ENCODE peak calls at places on chromosome 16, in four cellular contexts. One of them, this sample, is unnamed.

GRCh38 chr16:10180771-10181163 is 1.5 kb downstream of the GRIN2A start:
- DNase-seq in fibroblast of lung: peak
- DNase-seq in progenitor cell of endocrine pancreas: peak
- DNase-seq in A549: peak
- DNase-seq in this sample: no peak

GRCh38 chr16:84182680-84183571 is 3.9 kb downstream of the TAF1C start:
- DNase-seq in A549: no peak
- DNase-seq in progenitor cell of endocrine pancreas: no peak
- DNase-seq in fibroblast of lung: no peak
- DNase-seq in this sample: no peak

GRCh38 chr16:3180445-3180878 is 7.5 kb upstream of the OR1F1 start:
- DNase-seq in A549: no peak
- DNase-seq in progenitor cell of endocrine pancreas: no peak
- DNase-seq in fibroblast of lung: no peak
- DNase-seq in this sample: no peak

GRCh38 chr16:53080345-53081031 is 25.7 kb downstream of the CHD9 start:
- DNase-seq in A549: peak
- DNase-seq in progenitor cell of endocrine pancreas: no peak
- DNase-seq in fibroblast of lung: peak
- DNase-seq in this sample: peak

GRCh38 chr16:85894266-85894665 is 4.7 kb upstream of the IRF8 start:
- DNase-seq in progenitor cell of endocrine pancreas: no peak
- DNase-seq in A549: no peak
- DNase-seq in fibroblast of lung: no peak
- DNase-seq in this sample: no peak

GRCh38 chr16:67516296-67517177 is 12.1 kb upstream of the RIPOR1 start:
- DNase-seq in A549: peak
- DNase-seq in fibroblast of lung: peak
- DNase-seq in progenitor cell of endocrine pancreas: no peak
- DNase-seq in this sample: no peak

GRCh38 chr16:71867934-71868333 is 16.0 kb downstream of the ZNF821 start:
- DNase-seq in progenitor cell of endocrine pancreas: no peak
- DNase-seq in A549: no peak
- DNase-seq in fibroblast of lung: no peak
- DNase-seq in this sample: no peak

GRCh38 chr16:27811881-27812280 is 251.6 kb downstream of the GSG1L start:
- DNase-seq in fibroblast of lung: no peak
- DNase-seq in A549: no peak
- DNase-seq in progenitor cell of endocrine pancreas: no peak
- DNase-seq in this sample: no peak

GRCh38 chr16:6888536-6888935 is 444.1 kb upstream of the RBFOX1 start:
- DNase-seq in progenitor cell of endocrine pancreas: no peak
- DNase-seq in A549: no peak
- DNase-seq in fibroblast of lung: no peak
- DNase-seq in this sample: no peak

GRCh38 chr16:23101012-23101550 is 48.2 kb downstream of the USP31 start:
- DNase-seq in progenitor cell of endocrine pancreas: no peak
- DNase-seq in A549: no peak
- DNase-seq in fibroblast of lung: no peak
- DNase-seq in this sample: no peak
- TF ChIP-seq CTCF in progenitor cell of endocrine pancreas: no peak
- TF ChIP-seq CTCF in A549: no peak
- TF ChIP-seq CTCF in fibroblast of lung: no peak
- TF ChIP-seq CTCF in this sample: no peak

DNA sequence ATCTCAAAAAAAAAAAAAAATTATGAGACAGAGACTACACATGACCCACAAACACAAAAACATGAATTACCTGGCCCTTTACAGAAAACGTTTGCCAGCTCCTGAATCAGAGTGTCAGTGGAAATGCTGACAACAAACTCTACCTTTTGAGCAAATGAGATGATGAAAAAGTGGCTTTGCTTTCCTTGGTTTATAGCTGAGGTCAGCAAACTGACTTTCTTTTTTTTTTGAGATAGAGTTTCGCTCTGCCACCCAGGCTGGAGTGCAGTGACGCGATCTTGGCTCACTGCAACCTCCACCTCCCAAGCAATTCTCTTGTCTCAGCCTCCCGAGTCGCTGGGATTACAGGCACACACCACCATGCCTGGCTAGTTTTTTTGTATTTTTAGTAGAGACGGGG is 46.3 kb downstream of the ZCCHC14 start:
- DNase-seq in progenitor cell of endocrine pancreas: no peak
- DNase-seq in A549: no peak
- DNase-seq in fibroblast of lung: no peak
- DNase-seq in this sample: no peak
- TF ChIP-seq CTCF in progenitor cell of endocrine pancreas: no peak
- TF ChIP-seq CTCF in A549: no peak
- TF ChIP-seq CTCF in fibroblast of lung: no peak
- TF ChIP-seq CTCF in this sample: no peak

GRCh38 chr16:4787068-4787467 is 1.1 kb downstream of the SEPTIN12 start:
- DNase-seq in A549: no peak
- DNase-seq in progenitor cell of endocrine pancreas: no peak
- DNase-seq in fibroblast of lung: no peak
- DNase-seq in this sample: no peak

GRCh38 chr16:4787627-4788482 is at the start of gene SEPTIN12:
- DNase-seq in A549: no peak
- DNase-seq in progenitor cell of endocrine pancreas: no peak
- DNase-seq in fibroblast of lung: no peak
- DNase-seq in this sample: no peak

GRCh38 chr16:4788910-4789309 is 765 bp upstream of the SEPTIN12 start:
- DNase-seq in progenitor cell of endocrine pancreas: no peak
- DNase-seq in A549: no peak
- DNase-seq in fibroblast of lung: no peak
- DNase-seq in this sample: no peak

GRCh38 chr16:4790261-4790660 is 2.1 kb upstream of the SEPTIN12 start:
- DNase-seq in fibroblast of lung: no peak
- DNase-seq in progenitor cell of endocrine pancreas: no peak
- DNase-seq in A549: no peak
- DNase-seq in this sample: no peak

GRCh38 chr16:4788489-4788889 is 344 bp upstream of the SEPTIN12 start:
- DNase-seq in progenitor cell of endocrine pancreas: no peak
- DNase-seq in A549: no peak
- DNase-seq in fibroblast of lung: no peak
- DNase-seq in this sample: no peak
- TF ChIP-seq CTCF in progenitor cell of endocrine pancreas: no peak
- TF ChIP-seq CTCF in A549: no peak
- TF ChIP-seq CTCF in fibroblast of lung: no peak
- TF ChIP-seq CTCF in this sample: no peak

DNA sequence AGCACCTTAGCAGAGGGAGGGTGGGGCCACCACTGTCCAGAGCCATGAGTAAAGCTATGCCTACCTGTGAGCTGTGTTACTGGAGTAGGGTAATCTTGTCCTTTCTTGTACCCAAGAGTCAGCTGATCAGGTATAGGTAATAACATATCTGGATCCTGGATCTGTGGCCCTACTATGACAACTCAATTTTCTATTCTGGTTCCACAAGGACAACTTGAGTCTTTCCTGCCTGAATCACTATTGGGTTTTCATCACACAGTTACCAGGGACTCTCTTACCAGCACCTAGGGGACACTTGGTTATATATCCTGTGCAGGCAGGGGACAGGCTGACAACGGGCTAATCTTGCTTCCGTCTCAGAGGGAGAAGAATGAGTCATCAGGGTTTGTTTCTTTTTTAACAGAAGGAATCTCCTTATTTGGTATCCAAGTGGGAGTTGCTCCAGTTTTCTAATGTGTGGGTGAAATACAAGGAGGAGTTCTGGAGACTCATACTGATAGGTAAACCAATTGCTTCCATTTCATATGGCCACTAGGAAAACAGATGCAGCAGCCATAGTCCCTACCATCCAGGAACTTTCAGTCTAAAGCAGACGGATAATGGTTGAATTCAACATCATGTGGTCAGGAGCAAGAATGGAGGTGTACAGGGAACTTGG is 6.8 kb downstream of the ZNF267 start:
- DNase-seq in A549: no peak
- DNase-seq in fibroblast of lung: peak
- DNase-seq in progenitor cell of endocrine pancreas: no peak
- DNase-seq in this sample: no peak
- TF ChIP-seq CTCF in A549: no peak
- TF ChIP-seq CTCF in fibroblast of lung: no peak
- TF ChIP-seq CTCF in progenitor cell of endocrine pancreas: no peak
- TF ChIP-seq CTCF in this sample: no peak

GRCh38 chr16:8795096-8795495 is 2.3 kb downstream of the TMEM186 start:
- DNase-seq in progenitor cell of endocrine pancreas: no peak
- DNase-seq in A549: peak
- DNase-seq in fibroblast of lung: no peak
- DNase-seq in this sample: no peak
- TF ChIP-seq CTCF in progenitor cell of endocrine pancreas: no peak
- TF ChIP-seq CTCF in A549: peak
- TF ChIP-seq CTCF in fibroblast of lung: no peak
- TF ChIP-seq CTCF in this sample: peak

DNA sequence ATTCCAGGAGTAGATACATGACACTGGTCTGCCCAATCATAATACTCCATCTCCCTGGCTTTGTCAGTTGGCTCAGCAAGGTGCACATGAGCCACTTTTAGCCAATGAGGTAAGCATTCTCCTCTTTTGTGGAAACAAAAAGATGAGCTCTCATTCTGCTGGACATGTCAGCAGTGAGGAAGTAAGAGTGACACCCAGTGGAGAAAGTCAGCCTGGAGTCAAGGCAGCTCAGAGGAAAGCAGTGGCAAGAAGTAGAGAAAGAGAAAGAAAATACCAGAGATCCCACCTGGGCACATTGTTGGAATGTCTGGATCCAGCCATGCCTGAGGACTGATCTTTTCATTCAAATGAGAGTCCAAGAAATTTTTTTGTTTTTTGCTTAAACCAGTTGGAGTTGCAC is 496.9 kb upstream of the C16orf82 start:
- DNase-seq in progenitor cell of endocrine pancreas: no peak
- DNase-seq in fibroblast of lung: no peak
- DNase-seq in A549: no peak
- DNase-seq in this sample: no peak
- TF ChIP-seq CTCF in progenitor cell of endocrine pancreas: peak
- TF ChIP-seq CTCF in fibroblast of lung: no peak
- TF ChIP-seq CTCF in A549: peak
- TF ChIP-seq CTCF in this sample: no peak

DNA sequence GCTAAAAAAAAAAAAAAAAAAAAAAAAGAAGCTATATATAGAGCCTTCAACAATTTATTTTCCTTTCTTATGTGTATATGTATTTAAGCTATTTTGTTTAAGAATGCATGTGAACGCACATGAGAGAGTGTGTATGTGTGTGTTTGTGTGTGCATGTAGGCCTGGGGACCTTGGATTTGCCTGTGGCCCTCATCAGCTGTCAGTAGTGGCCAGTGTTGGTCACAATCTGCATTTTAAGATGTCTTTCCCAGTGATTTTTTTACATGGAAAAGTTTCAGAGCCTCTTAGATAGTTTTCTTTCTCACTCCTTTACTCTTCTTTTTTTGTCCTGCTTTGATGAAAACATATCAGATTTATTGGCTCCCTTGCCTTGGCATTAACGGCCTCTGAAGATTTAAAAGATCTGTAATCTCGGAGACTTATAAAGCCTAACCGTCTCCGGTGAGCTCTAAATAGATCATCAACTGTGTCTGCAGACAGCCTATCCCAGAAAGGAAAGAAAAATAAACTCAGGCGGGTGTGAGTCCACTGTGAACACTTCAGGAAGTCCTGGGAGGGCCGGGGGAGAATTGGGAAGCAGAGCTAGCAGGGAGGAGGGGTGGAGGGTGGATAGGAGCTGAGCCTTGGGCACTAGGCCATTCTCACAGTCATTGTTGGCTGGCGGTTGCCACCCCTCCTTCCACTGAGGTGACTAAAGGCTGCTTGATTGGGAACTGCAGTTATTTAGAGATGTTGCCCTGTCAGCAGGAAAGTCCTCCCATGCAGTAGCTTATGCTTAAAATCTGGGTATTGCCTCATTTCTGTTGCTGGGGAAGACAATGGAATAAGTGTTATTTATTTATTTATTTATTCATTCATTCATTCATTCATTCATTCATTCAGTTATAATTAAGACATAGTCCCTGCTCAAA is 86.8 kb downstream of the WWP2 start:
- DNase-seq in A549: no peak
- DNase-seq in fibroblast of lung: peak
- DNase-seq in progenitor cell of endocrine pancreas: no peak
- DNase-seq in this sample: peak
- TF ChIP-seq CTCF in A549: no peak
- TF ChIP-seq CTCF in fibroblast of lung: peak
- TF ChIP-seq CTCF in progenitor cell of endocrine pancreas: no peak
- TF ChIP-seq CTCF in this sample: no peak